ENCODE peak calls at places on chromosomes 12 and 14, in seven cellular contexts. O is GM12878, T is psoas muscle, I is uterus, A is neural progenitor cell, G is GM23248, L is AG04450. C is an unnamed sample.

GRCh38 chr14:73787760-73788508 is 63.7 kb upstream of the PTGR2 start:
- DNase-seq in G (peak), L (no peak), A (peak), O (no peak), I (peak), T (no peak), C (peak)

GRCh38 chr12:13573698-13574321 is 377.3 kb downstream of the EMP1 start:
- DNase-seq in L (no peak), I (no peak), G (peak), T (no peak), O (no peak), A (no peak), C (peak)

GRCh38 chr12:1365703-1366102 is 228.7 kb downstream of the FBXL14 start:
- DNase-seq in O (no peak), A (no peak), T (no peak), I (no peak), G (no peak), L (no peak), C (no peak)

GRCh38 chr12:122282066-122282465 is 15.8 kb upstream of the VPS33A start:
- DNase-seq in O (no peak), G (peak), T (no peak), L (peak), I (no peak), A (peak), C (peak)

GRCh38 chr12:53795927-53796326 is 44.1 kb upstream of the CISTR start:
- DNase-seq in L (no peak), I (no peak), T (no peak), G (no peak), A (peak), O (no peak), C (no peak)

GRCh38 chr12:94582591-94582990 is 67.8 kb downstream of the TMCC3 start:
- DNase-seq in L (no peak), O (no peak), T (no peak), A (no peak), G (no peak), I (no peak), C (no peak)

GRCh38 chr12:49227701-49228100 is 37.2 kb upstream of the TUBA1C start:
- DNase-seq in G (no peak), A (peak), L (no peak), T (no peak), I (no peak), O (no peak), C (no peak)

GRCh38 chr12:6950401-6950801 is 755 bp upstream of the PTPN6 start:
- DNase-seq in G (no peak), I (no peak), L (no peak), A (no peak), O (no peak), T (no peak), C (no peak)

GRCh38 chr12:19323768-19324167 is 115.5 kb upstream of the AEBP2 start:
- DNase-seq in O (no peak), I (no peak), G (no peak), A (no peak), T (no peak), L (peak), C (no peak)

GRCh38 chr12:89786177-89786810 is 77.7 kb upstream of the ATP2B1 start:
- DNase-seq in O (no peak), A (no peak), I (no peak), L (no peak), G (no peak), T (no peak), C (no peak)

GRCh38 chr12:76270657-76271358 is 77.4 kb downstream of the BBS10 start:
- DNase-seq in G (no peak), T (no peak), I (no peak), O (no peak), L (no peak), A (no peak), C (peak)

GRCh38 chr14:29240046-29240445 is 473.5 kb downstream of the FOXG1 start:
- DNase-seq in G (peak), T (no peak), L (no peak), I (no peak), A (no peak), O (no peak), C (peak)

GRCh38 chr14:71711619-71712018 is 220.6 kb upstream of the RGS6 start:
- DNase-seq in G (peak), O (no peak), L (no peak), I (no peak), A (peak), T (no peak), C (peak)

GRCh38 chr14:101353422-101353821 is 207.9 kb upstream of the DIO3 start:
- DNase-seq in G (no peak), O (no peak), L (no peak), A (no peak), T (no peak), I (no peak), C (no peak)

GRCh38 chr14:26281280-26281998 is 316.4 kb downstream of the NOVA1 start:
- DNase-seq in O (no peak), T (no peak), G (peak), I (no peak), A (no peak), L (peak), C (peak)

GRCh38 chr12:60266381-60266852 is 670.6 kb downstream of the SLC16A7 start:
- DNase-seq in A (no peak), O (no peak), G (peak), L (peak), T (no peak), I (no peak), C (peak)

GRCh38 chr14:94679941-94680340 is 67.8 kb downstream of the SERPINA3 start:
- DNase-seq in G (no peak), O (no peak), T (no peak), L (no peak), I (no peak), A (no peak), C (no peak)

GRCh38 chr12:43969882-43970281 is 134.0 kb downstream of the TMEM117 start:
- DNase-seq in O (no peak), I (no peak), L (peak), G (peak), T (no peak), A (no peak), C (peak)

GRCh38 chr12:100229876-100230275 is 29.3 kb downstream of the ACTR6 start:
- DNase-seq in O (no peak), I (no peak), T (no peak), A (no peak), G (peak), L (no peak), C (no peak)

DNA sequence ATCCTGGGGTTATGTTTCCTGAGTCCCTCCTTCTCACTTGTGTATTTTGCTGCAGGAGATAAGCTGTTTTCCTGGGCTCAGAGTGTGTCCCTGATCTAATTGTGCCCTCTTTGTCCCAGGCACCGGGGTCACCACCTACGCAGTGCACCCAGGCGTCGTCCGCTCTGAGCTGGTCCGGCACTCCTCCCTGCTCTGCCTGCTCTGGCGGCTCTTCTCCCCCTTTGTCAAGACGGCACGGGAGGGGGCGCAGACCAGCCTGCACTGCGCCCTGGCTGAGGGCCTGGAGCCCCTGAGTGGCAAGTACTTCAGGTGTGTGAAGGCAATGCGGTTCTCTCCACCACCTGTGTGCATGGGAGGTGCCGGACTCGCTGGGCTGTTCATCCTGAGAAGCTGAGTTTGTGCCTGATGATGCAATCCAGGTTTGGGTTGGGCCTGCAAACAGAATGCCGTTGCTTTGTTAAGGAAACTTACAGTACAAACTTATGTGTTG is 27.4 kb downstream of the RDH12 start:
- DNase-seq in L (no peak), A (peak), G (no peak), I (no peak), O (no peak), T (no peak), C (no peak)
- H3K4me3 ChIP-seq in L (no peak), A (peak), G (no peak), I (no peak), O (no peak), T (no peak), C (no peak)

GRCh38 chr14:99753225-99754140 is 39.7 kb upstream of the EML1 start:
- DNase-seq in I (no peak), L (no peak), T (no peak), G (peak), A (peak), O (no peak), C (no peak)
- H3K27ac ChIP-seq in I (peak), L (peak), T (no peak), G (no peak), A (no peak), O (no peak), C (no peak)

GRCh38 chr12:69996276-69996675 is 171.2 kb downstream of the MYRFL start:
- DNase-seq in T (no peak), O (no peak), A (no peak), L (no peak), G (no peak), I (no peak), C (peak)

GRCh38 chr12:69996722-69997121 is 171.7 kb downstream of the MYRFL start:
- DNase-seq in O (no peak), A (no peak), G (no peak), I (no peak), T (no peak), L (no peak), C (no peak)

GRCh38 chr12:69999561-69999960 is 174.5 kb downstream of the MYRFL start:
- DNase-seq in G (no peak), O (no peak), T (no peak), I (no peak), A (no peak), L (no peak), C (no peak)

GRCh38 chr12:69998922-69999321 is 173.9 kb downstream of the MYRFL start:
- DNase-seq in L (no peak), O (no peak), A (no peak), T (no peak), I (no peak), G (no peak), C (no peak)

GRCh38 chr12:69998011-69998410 is 173.0 kb downstream of the MYRFL start:
- DNase-seq in L (no peak), I (no peak), O (no peak), T (no peak), G (no peak), A (no peak), C (no peak)
- H3K4me3 ChIP-seq in L (no peak), I (no peak), O (no peak), T (no peak), G (no peak), A (no peak), C (no peak)

GRCh38 chr12:52358575-52359350 is 8.5 kb downstream of the KRT85 start:
- DNase-seq in G (no peak), O (peak), T (no peak), L (no peak), A (no peak), I (no peak), C (no peak)

GRCh38 chr12:52360106-52360662 is 7.1 kb downstream of the KRT85 start:
- DNase-seq in T (no peak), L (no peak), O (no peak), I (no peak), G (no peak), A (no peak), C (no peak)

GRCh38 chr12:52361553-52361952 is 5.7 kb downstream of the KRT85 start:
- DNase-seq in I (no peak), L (no peak), O (no peak), G (no peak), T (no peak), A (no peak), C (no peak)

GRCh38 chr12:52360663-52361271 is 6.5 kb downstream of the KRT85 start:
- DNase-seq in T (no peak), O (no peak), A (no peak), G (no peak), I (no peak), L (no peak), C (no peak)

GRCh38 chr12:52359511-52360103 is 7.7 kb downstream of the KRT85 start:
- DNase-seq in I (no peak), A (no peak), T (no peak), O (no peak), L (no peak), G (no peak), C (no peak)
- H3K27ac ChIP-seq in I (no peak), A (no peak), T (no peak), O (no peak), L (no peak), G (no peak), C (no peak)

GRCh38 chr14:91679273-91679672 is 52.6 kb downstream of the CATSPERB start:
- DNase-seq in I (no peak), G (no peak), L (no peak), T (no peak), A (no peak), O (no peak), C (no peak)
- H3K4me3 ChIP-seq in I (no peak), G (no peak), L (no peak), T (no peak), A (no peak), O (no peak), C (no peak)

GRCh38 chr12:106427917-106428316 is 70.4 kb downstream of the POLR3B start:
- DNase-seq in I (no peak), G (no peak), A (no peak), L (no peak), T (no peak), O (no peak), C (no peak)

GRCh38 chr12:106429043-106429552 is 71.5 kb downstream of the POLR3B start:
- DNase-seq in A (no peak), L (no peak), I (no peak), O (no peak), T (no peak), G (no peak), C (no peak)

GRCh38 chr12:106429636-106430035 is 72.1 kb downstream of the POLR3B start:
- DNase-seq in G (no peak), A (no peak), T (no peak), O (no peak), L (no peak), I (no peak), C (no peak)

GRCh38 chr12:106425061-106425706 is 67.6 kb downstream of the POLR3B start:
- DNase-seq in O (no peak), A (peak), L (no peak), G (no peak), I (no peak), T (no peak), C (no peak)

DNA sequence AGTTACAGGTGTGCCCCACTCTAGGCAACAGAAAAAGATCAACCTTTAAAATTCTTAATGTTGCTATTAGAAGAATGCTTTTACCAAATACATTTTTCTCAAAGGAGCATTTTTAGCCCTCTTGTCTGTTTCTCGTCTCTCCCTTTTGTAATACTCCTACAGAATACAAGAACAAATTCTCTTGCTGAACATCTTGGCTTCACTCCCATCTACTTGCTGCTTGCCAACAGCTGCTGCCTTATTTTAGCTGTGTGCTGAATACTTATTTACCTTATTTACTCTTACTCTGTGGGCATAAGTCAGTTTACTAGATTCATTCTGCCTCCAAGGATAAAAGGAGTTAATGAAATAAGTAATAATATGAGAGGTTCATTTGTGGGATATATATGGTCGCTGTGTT is 70.8 kb downstream of the POLR3B start:
- DNase-seq in T (no peak), I (peak), G (no peak), A (no peak), L (no peak), O (no peak), C (no peak)
- H3K27ac ChIP-seq in T (no peak), I (peak), G (no peak), A (no peak), L (no peak), O (no peak), C (no peak)

GRCh38 chr12:113467514-113468364 is 3.9 kb downstream of the LHX5 start:
- DNase-seq in G (no peak), L (no peak), T (no peak), A (peak), O (no peak), I (no peak), C (no peak)
- H3K4me3 ChIP-seq in G (peak), L (peak), T (peak), A (peak), O (no peak), I (no peak), C (peak)

GRCh38 chr14:59417301-59417700 is 47.9 kb downstream of the GPR135 start:
- DNase-seq in O (no peak), G (no peak), A (no peak), L (no peak), T (no peak), I (no peak), C (no peak)

GRCh38 chr14:59422069-59422881 is 42.9 kb downstream of the GPR135 start:
- DNase-seq in O (no peak), G (no peak), A (peak), I (no peak), L (no peak), T (no peak), C (no peak)

GRCh38 chr14:59424707-59425106 is 40.5 kb downstream of the GPR135 start:
- DNase-seq in O (no peak), G (no peak), I (peak), A (peak), L (no peak), T (peak), C (no peak)

GRCh38 chr14:59415836-59416620 is 49.2 kb downstream of the GPR135 start:
- DNase-seq in T (no peak), O (no peak), A (no peak), G (peak), I (no peak), L (no peak), C (no peak)

GRCh38 chr14:59419383-59419782 is 45.8 kb downstream of the GPR135 start:
- DNase-seq in G (no peak), T (no peak), O (no peak), A (no peak), I (no peak), L (no peak), C (no peak)
- H3K27ac ChIP-seq in G (no peak), T (no peak), O (no peak), A (no peak), I (peak), L (no peak), C (no peak)

GRCh38 chr12:4438834-4439596 is 6.6 kb downstream of the FGF6 start:
- DNase-seq in G (no peak), I (no peak), O (no peak), L (no peak), A (no peak), T (no peak), C (no peak)

GRCh38 chr12:4443616-4444015 is 2.0 kb downstream of the FGF6 start:
- DNase-seq in L (no peak), G (no peak), A (no peak), T (no peak), I (no peak), O (no peak), C (no peak)

GRCh38 chr12:4441355-4442330 is 4.0 kb downstream of the FGF6 start:
- DNase-seq in G (no peak), O (no peak), L (no peak), I (no peak), A (peak), T (peak), C (peak)

GRCh38 chr12:4440187-4440941 is 5.3 kb downstream of the FGF6 start:
- DNase-seq in G (no peak), L (no peak), T (no peak), A (peak), O (no peak), I (no peak), C (no peak)

GRCh38 chr12:4439736-4440135 is 5.9 kb downstream of the FGF6 start:
- DNase-seq in G (no peak), T (no peak), L (no peak), O (no peak), I (no peak), A (no peak), C (no peak)
- H3K4me3 ChIP-seq in G (no peak), T (no peak), L (no peak), O (no peak), I (no peak), A (no peak), C (no peak)